ENCODE peak calls at places on chromosome 18, in ten cellular contexts. T, K, W, Q, R, O, C, P, D and M are unnamed samples.

GRCh38 chr18:45854036-45854586 is 28.6 kb downstream of the SIGLEC15 start:
- DNase-seq in Q (no peak), K (no peak), C (no peak), O (no peak), T (no peak), P (no peak), W (no peak), D (no peak), R (no peak), M (no peak)

GRCh38 chr18:28411806-28412205 is 234.9 kb upstream of the CDH2 start:
- DNase-seq in R (no peak), D (no peak), T (no peak), Q (no peak), W (no peak), K (no peak), C (no peak), P (no peak), O (no peak), M (no peak)

GRCh38 chr18:2697184-2697583 is 41.7 kb downstream of the SMCHD1 start:
- DNase-seq in K (no peak), R (no peak), C (no peak), O (no peak), Q (no peak), P (no peak), W (no peak), D (no peak), T (no peak), M (no peak)

GRCh38 chr18:58128286-58129018 is 84.4 kb downstream of the NEDD4L start:
- DNase-seq in Q (no peak), W (no peak), D (no peak), K (no peak), T (no peak), C (no peak), P (no peak), R (no peak), O (no peak), M (peak; percentile 42)

GRCh38 chr18:72820571-72820970 is 47.2 kb downstream of the NETO1 start:
- DNase-seq in O (no peak), W (no peak), P (no peak), R (no peak), T (no peak), C (no peak), Q (no peak), D (no peak), K (no peak), M (no peak)

GRCh38 chr18:63376493-63377053 is 9.6 kb upstream of the KDSR start:
- DNase-seq in C (no peak), D (no peak), K (no peak), Q (no peak), R (no peak), O (no peak), P (no peak), W (no peak), T (peak; percentile 66), M (no peak)

GRCh38 chr18:9952633-9953416 is 39.0 kb downstream of the VAPA start:
- DNase-seq in C (no peak), T (peak; percentile 63), D (no peak), Q (no peak), P (no peak), R (no peak), W (no peak), K (no peak), O (no peak), M (no peak)

GRCh38 chr18:58354051-58354450 is 274.8 kb downstream of the ALPK2 start:
- DNase-seq in P (no peak), Q (no peak), R (no peak), O (no peak), C (no peak), D (no peak), K (no peak), W (no peak), T (no peak), M (no peak)

GRCh38 chr18:76491801-76492668 is 3.0 kb downstream of the ZNF516 start:
- DNase-seq in W (peak; percentile 51), K (peak; percentile 89), P (no peak), Q (no peak), R (no peak), O (no peak), D (peak; percentile 27), C (peak; percentile 46), T (peak; percentile 29), M (peak; percentile 53)

GRCh38 chr18:75206637-75207297 is 2.2 kb downstream of the PTGR3 start:
- DNase-seq in K (no peak), D (no peak), R (no peak), O (no peak), Q (no peak), T (no peak), P (no peak), C (no peak), W (no peak), M (no peak)

GRCh38 chr18:77057043-77057442 is 75.5 kb downstream of the MBP start:
- DNase-seq in P (no peak), C (no peak), Q (no peak), R (no peak), T (peak; percentile 81), O (no peak), K (no peak), D (no peak), W (no peak), M (no peak)

GRCh38 chr18:76064998-76065397 is 430.0 kb downstream of the ZNF516 start:
- DNase-seq in T (no peak), P (no peak), O (peak; percentile 75), R (no peak), Q (no peak), W (no peak), D (no peak), K (no peak), C (no peak), M (no peak)

GRCh38 chr18:64219511-64219910 is 70.6 kb upstream of the LINC00305 start:
- DNase-seq in Q (no peak), W (no peak), D (no peak), K (no peak), R (no peak), C (no peak), P (no peak), T (no peak), O (no peak), M (no peak)

GRCh38 chr18:36330435-36331049 is 33.0 kb downstream of the FHOD3 start:
- DNase-seq in W (no peak), C (no peak), O (no peak), K (no peak), P (no peak), D (no peak), Q (no peak), T (no peak), R (no peak), M (no peak)

DNA sequence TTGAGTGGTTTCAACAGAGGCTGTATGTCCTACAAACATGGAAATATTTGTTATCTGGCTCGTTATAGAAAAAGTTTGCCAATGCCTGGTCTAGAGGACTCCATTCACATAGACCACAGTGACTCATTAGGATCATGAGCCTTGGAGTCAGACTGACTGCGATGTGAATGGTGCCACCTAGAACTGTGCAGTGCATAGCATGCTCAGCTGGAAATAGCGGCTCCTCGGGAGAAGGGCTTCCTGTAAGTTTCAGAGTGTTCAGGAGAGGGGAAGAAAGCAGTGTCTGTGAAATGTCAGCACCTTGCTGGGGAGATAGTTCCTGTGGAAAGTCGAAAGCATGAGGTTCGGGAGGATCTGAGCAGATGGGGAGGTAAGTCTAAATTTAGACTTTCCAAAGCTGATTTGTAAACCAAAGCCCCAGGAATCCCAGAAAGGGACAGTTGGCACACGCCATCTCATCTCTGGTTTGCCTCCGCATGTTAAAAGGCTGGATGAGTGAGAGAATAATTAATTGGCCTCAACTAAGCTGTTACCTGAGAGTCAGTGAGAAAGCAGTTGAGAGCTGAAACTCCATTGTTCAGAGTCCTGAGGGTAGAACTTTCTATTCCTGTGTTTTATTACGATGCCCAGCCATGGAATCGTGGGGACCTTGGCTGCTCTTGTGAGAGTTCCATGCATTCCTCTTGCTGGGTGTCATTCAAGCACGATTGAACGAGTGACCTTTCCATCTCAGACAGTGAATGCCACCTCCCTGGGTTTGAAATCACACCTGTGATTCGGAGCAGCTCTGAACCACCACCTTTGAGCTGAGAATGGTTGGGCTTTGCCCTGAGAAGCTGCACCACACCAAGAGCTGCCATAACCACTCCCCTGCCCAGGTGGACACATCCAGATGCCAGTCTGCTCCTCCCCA is 99.5 kb downstream of the MAPK4 start:
- DNase-seq in D (no peak), T (no peak), C (no peak), P (peak; percentile 26), O (no peak), K (no peak), W (no peak), Q (no peak), R (no peak), M (no peak)
- TF ChIP-seq POLR2AphosphoS5 in D (no peak), T (no peak), C (no peak), P (no peak), O (no peak), K (no peak), W (no peak), Q (no peak), R (no peak), M (no peak)

GRCh38 chr18:21997207-21998143 is 171.9 kb upstream of the GATA6 start:
- DNase-seq in R (peak; percentile 27), P (peak; percentile 48), C (no peak), Q (no peak), K (no peak), O (no peak), T (peak; percentile 69), W (peak; percentile 53), D (no peak), M (no peak)
- TF ChIP-seq POLR2AphosphoS5 in R (no peak), P (no peak), C (no peak), Q (no peak), K (peak; percentile 35), O (no peak), T (no peak), W (no peak), D (no peak), M (no peak)

DNA sequence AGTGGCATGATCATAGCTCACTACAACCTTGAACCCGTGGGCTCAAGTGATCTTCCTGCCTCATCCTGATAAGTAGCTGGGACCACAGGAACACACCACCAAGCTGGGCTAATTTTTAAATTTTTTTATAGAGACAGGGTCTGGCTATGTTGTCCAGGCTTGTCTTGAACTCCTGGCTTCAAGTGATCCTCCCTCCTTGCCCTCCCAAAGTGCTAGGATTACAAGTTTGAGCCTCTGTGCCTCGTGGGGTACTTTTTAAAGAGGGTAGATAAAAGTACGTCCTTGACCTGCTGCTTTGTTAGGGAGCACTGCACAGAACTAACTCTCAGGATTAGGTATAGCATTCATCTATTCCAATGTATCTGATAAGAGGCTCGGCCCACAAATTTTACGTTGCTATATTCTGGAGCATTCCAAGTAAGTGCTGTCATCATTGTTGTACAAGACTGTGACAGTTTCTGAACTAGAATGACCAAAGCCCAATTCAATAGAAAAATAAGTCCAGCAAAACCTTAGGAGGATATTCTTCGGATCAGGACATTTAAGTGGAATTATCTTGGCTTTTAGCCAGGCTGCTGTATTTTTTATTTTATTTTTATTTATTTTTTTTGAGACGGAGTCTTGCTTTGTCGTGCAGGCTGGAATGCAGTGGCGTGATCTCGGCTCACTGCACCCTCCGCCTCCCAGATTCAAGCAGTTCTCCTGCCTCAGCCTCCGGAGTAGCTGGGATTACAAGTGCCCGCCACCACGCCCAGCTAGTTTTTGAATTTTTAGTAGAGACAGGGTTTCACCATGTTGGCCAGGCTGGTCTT is 4.1 kb downstream of the MTCL1 start:
- DNase-seq in W (no peak), C (no peak), O (no peak), P (no peak), D (no peak), K (no peak), R (no peak), T (no peak), Q (no peak), M (no peak)
- TF ChIP-seq POLR2AphosphoS5 in W (no peak), C (no peak), O (no peak), P (no peak), D (no peak), K (no peak), R (no peak), T (no peak), Q (no peak), M (no peak)

GRCh38 chr18:44792456-44793080 is 111.9 kb downstream of the SETBP1 start:
- DNase-seq in D (no peak), T (no peak), Q (no peak), C (no peak), P (no peak), W (no peak), O (no peak), K (no peak), R (no peak), M (no peak)
- TF ChIP-seq POLR2AphosphoS5 in D (no peak), T (no peak), Q (no peak), C (no peak), P (no peak), W (no peak), O (no peak), K (no peak), R (no peak), M (no peak)